ENCODE peak calls at places on chromosome 14, in six cellular contexts. One of them, this sample, is unnamed.

GRCh38 chr14:39102265-39102968 is 618 bp downstream of the SEC23A start:
- DNase-seq in endothelial cell of umbilical vein: peak
- DNase-seq in left ventricle myocardium superior: no peak
- DNase-seq in hepatocyte: peak
- DNase-seq in activated CD8-positive, alpha-beta memory T cell treated with anti-CD3 and anti-CD28 coated beads for 1 hour: no peak
- DNase-seq in naive thymus-derived CD4-positive, alpha-beta T cell: peak
- DNase-seq in this sample: no peak

GRCh38 chr14:100407376-100408102 is 84.4 kb downstream of the SLC25A47 start:
- DNase-seq in hepatocyte: no peak
- DNase-seq in activated CD8-positive, alpha-beta memory T cell treated with anti-CD3 and anti-CD28 coated beads for 1 hour: no peak
- DNase-seq in endothelial cell of umbilical vein: no peak
- DNase-seq in naive thymus-derived CD4-positive, alpha-beta T cell: no peak
- DNase-seq in left ventricle myocardium superior: no peak
- DNase-seq in this sample: no peak

GRCh38 chr14:95304342-95304741 is 15.4 kb downstream of the CLMN start:
- DNase-seq in endothelial cell of umbilical vein: no peak
- DNase-seq in naive thymus-derived CD4-positive, alpha-beta T cell: no peak
- DNase-seq in activated CD8-positive, alpha-beta memory T cell treated with anti-CD3 and anti-CD28 coated beads for 1 hour: no peak
- DNase-seq in left ventricle myocardium superior: no peak
- DNase-seq in hepatocyte: no peak
- DNase-seq in this sample: no peak

GRCh38 chr14:35414365-35414764 is 9.8 kb upstream of the NFKBIA start:
- DNase-seq in hepatocyte: no peak
- DNase-seq in activated CD8-positive, alpha-beta memory T cell treated with anti-CD3 and anti-CD28 coated beads for 1 hour: no peak
- DNase-seq in naive thymus-derived CD4-positive, alpha-beta T cell: no peak
- DNase-seq in endothelial cell of umbilical vein: peak
- DNase-seq in left ventricle myocardium superior: no peak
- DNase-seq in this sample: no peak

GRCh38 chr14:21631084-21631483 is 3.7 kb downstream of the OR10G2 start:
- DNase-seq in left ventricle myocardium superior: no peak
- DNase-seq in hepatocyte: peak
- DNase-seq in endothelial cell of umbilical vein: no peak
- DNase-seq in activated CD8-positive, alpha-beta memory T cell treated with anti-CD3 and anti-CD28 coated beads for 1 hour: no peak
- DNase-seq in naive thymus-derived CD4-positive, alpha-beta T cell: no peak
- DNase-seq in this sample: no peak

GRCh38 chr14:28375295-28375694 is 391.3 kb upstream of the FOXG1 start:
- DNase-seq in activated CD8-positive, alpha-beta memory T cell treated with anti-CD3 and anti-CD28 coated beads for 1 hour: no peak
- DNase-seq in naive thymus-derived CD4-positive, alpha-beta T cell: no peak
- DNase-seq in left ventricle myocardium superior: no peak
- DNase-seq in hepatocyte: peak
- DNase-seq in endothelial cell of umbilical vein: peak
- DNase-seq in this sample: no peak

GRCh38 chr14:100880271-100881101 is 23.0 kb downstream of the RTL1 start:
- DNase-seq in naive thymus-derived CD4-positive, alpha-beta T cell: no peak
- DNase-seq in activated CD8-positive, alpha-beta memory T cell treated with anti-CD3 and anti-CD28 coated beads for 1 hour: no peak
- DNase-seq in left ventricle myocardium superior: peak
- DNase-seq in endothelial cell of umbilical vein: no peak
- DNase-seq in hepatocyte: no peak
- DNase-seq in this sample: peak

GRCh38 chr14:76352639-76353281 is 23.2 kb upstream of the ESRRB start:
- DNase-seq in left ventricle myocardium superior: peak
- DNase-seq in naive thymus-derived CD4-positive, alpha-beta T cell: no peak
- DNase-seq in endothelial cell of umbilical vein: peak
- DNase-seq in hepatocyte: peak
- DNase-seq in activated CD8-positive, alpha-beta memory T cell treated with anti-CD3 and anti-CD28 coated beads for 1 hour: peak
- DNase-seq in this sample: peak

GRCh38 chr14:68548194-68549056 is 244.4 kb downstream of the ZFP36L1 start:
- DNase-seq in naive thymus-derived CD4-positive, alpha-beta T cell: no peak
- DNase-seq in endothelial cell of umbilical vein: no peak
- DNase-seq in hepatocyte: peak
- DNase-seq in activated CD8-positive, alpha-beta memory T cell treated with anti-CD3 and anti-CD28 coated beads for 1 hour: no peak
- DNase-seq in left ventricle myocardium superior: peak
- DNase-seq in this sample: no peak

GRCh38 chr14:32666310-32666709 is 272.4 kb upstream of the NPAS3 start:
- DNase-seq in activated CD8-positive, alpha-beta memory T cell treated with anti-CD3 and anti-CD28 coated beads for 1 hour: no peak
- DNase-seq in hepatocyte: no peak
- DNase-seq in left ventricle myocardium superior: no peak
- DNase-seq in endothelial cell of umbilical vein: no peak
- DNase-seq in naive thymus-derived CD4-positive, alpha-beta T cell: no peak
- DNase-seq in this sample: no peak

GRCh38 chr14:63045612-63046320 is 508 bp upstream of the KCNH5 start:
- DNase-seq in left ventricle myocardium superior: peak
- DNase-seq in endothelial cell of umbilical vein: no peak
- DNase-seq in naive thymus-derived CD4-positive, alpha-beta T cell: no peak
- DNase-seq in activated CD8-positive, alpha-beta memory T cell treated with anti-CD3 and anti-CD28 coated beads for 1 hour: no peak
- DNase-seq in hepatocyte: peak
- DNase-seq in this sample: no peak

GRCh38 chr14:86129426-86129825 is 599.5 kb downstream of the FLRT2 start:
- DNase-seq in left ventricle myocardium superior: no peak
- DNase-seq in naive thymus-derived CD4-positive, alpha-beta T cell: no peak
- DNase-seq in activated CD8-positive, alpha-beta memory T cell treated with anti-CD3 and anti-CD28 coated beads for 1 hour: no peak
- DNase-seq in hepatocyte: no peak
- DNase-seq in endothelial cell of umbilical vein: no peak
- DNase-seq in this sample: peak